ENCODE peak calls at places on chromosome 16, in six cellular contexts. One of them, this sample, is unnamed.

GRCh38 chr16:14015948-14016347 is 55.2 kb upstream of the MRTFB start:
- DNase-seq in testis: no peak
- DNase-seq in thoracic aorta: no peak
- DNase-seq in endothelial cell of umbilical vein: peak; percentile 73
- DNase-seq in upper lobe of left lung: peak; percentile 50
- DNase-seq in lower lobe of right lung: peak; percentile 48
- DNase-seq in this sample: no peak

GRCh38 chr16:70685938-70686375 is at the start of gene MTSS2:
- DNase-seq in testis: peak; percentile 82
- DNase-seq in thoracic aorta: peak; percentile 55
- DNase-seq in endothelial cell of umbilical vein: peak; percentile 89
- DNase-seq in upper lobe of left lung: peak; percentile 84
- DNase-seq in lower lobe of right lung: peak; percentile 86
- DNase-seq in this sample: peak; percentile 87

GRCh38 chr16:48117217-48118105 is 38.3 kb downstream of the ABCC12 start:
- DNase-seq in testis: peak; percentile 61
- DNase-seq in thoracic aorta: no peak
- DNase-seq in endothelial cell of umbilical vein: peak; percentile 37
- DNase-seq in upper lobe of left lung: no peak
- DNase-seq in lower lobe of right lung: peak; percentile 62
- DNase-seq in this sample: peak; percentile 26

GRCh38 chr16:22370038-22370541 is 4.3 kb downstream of the CDR2 start:
- DNase-seq in testis: no peak
- DNase-seq in thoracic aorta: no peak
- DNase-seq in endothelial cell of umbilical vein: peak; percentile 42
- DNase-seq in upper lobe of left lung: no peak
- DNase-seq in lower lobe of right lung: no peak
- DNase-seq in this sample: no peak

GRCh38 chr16:4936181-4936990 is 562 bp downstream of the PPL start:
- DNase-seq in testis: no peak
- DNase-seq in thoracic aorta: no peak
- DNase-seq in endothelial cell of umbilical vein: no peak
- DNase-seq in upper lobe of left lung: peak; percentile 74
- DNase-seq in lower lobe of right lung: peak; percentile 75
- DNase-seq in this sample: no peak

GRCh38 chr16:79192904-79193303 is 407.6 kb downstream of the MAF start:
- DNase-seq in testis: no peak
- DNase-seq in thoracic aorta: no peak
- DNase-seq in endothelial cell of umbilical vein: no peak
- DNase-seq in upper lobe of left lung: no peak
- DNase-seq in lower lobe of right lung: no peak
- DNase-seq in this sample: no peak

GRCh38 chr16:71780521-71781089 is 28.0 kb downstream of the AP1G1 start:
- DNase-seq in testis: no peak
- DNase-seq in thoracic aorta: no peak
- DNase-seq in endothelial cell of umbilical vein: no peak
- DNase-seq in upper lobe of left lung: no peak
- DNase-seq in lower lobe of right lung: no peak
- DNase-seq in this sample: no peak

GRCh38 chr16:58109881-58110280 is 19.3 kb downstream of the CFAP20 start:
- DNase-seq in testis: no peak
- DNase-seq in thoracic aorta: no peak
- DNase-seq in endothelial cell of umbilical vein: no peak
- DNase-seq in upper lobe of left lung: no peak
- DNase-seq in lower lobe of right lung: no peak
- DNase-seq in this sample: no peak

GRCh38 chr16:59164461-59164860 is 430.3 kb upstream of the GOT2 start:
- DNase-seq in testis: no peak
- DNase-seq in thoracic aorta: no peak
- DNase-seq in endothelial cell of umbilical vein: peak; percentile 15
- DNase-seq in upper lobe of left lung: no peak
- DNase-seq in lower lobe of right lung: no peak
- DNase-seq in this sample: no peak

GRCh38 chr16:3570420-3571062 is 6.7 kb downstream of the NLRC3 start:
- DNase-seq in testis: no peak
- DNase-seq in thoracic aorta: no peak
- DNase-seq in endothelial cell of umbilical vein: no peak
- DNase-seq in upper lobe of left lung: no peak
- DNase-seq in lower lobe of right lung: no peak
- DNase-seq in this sample: no peak

GRCh38 chr16:23518435-23518891 is 8.2 kb upstream of the GGA2 start:
- DNase-seq in testis: no peak
- DNase-seq in thoracic aorta: no peak
- DNase-seq in endothelial cell of umbilical vein: peak; percentile 67
- DNase-seq in upper lobe of left lung: no peak
- DNase-seq in lower lobe of right lung: no peak
- DNase-seq in this sample: no peak

GRCh38 chr16:2904922-2905240 is 6.8 kb upstream of the FLYWCH1 start:
- DNase-seq in testis: no peak
- DNase-seq in thoracic aorta: no peak
- DNase-seq in endothelial cell of umbilical vein: no peak
- DNase-seq in upper lobe of left lung: no peak
- DNase-seq in lower lobe of right lung: peak; percentile 62
- DNase-seq in this sample: no peak

GRCh38 chr16:23254338-23254737 is 47.8 kb upstream of the SCNN1B start:
- DNase-seq in testis: no peak
- DNase-seq in thoracic aorta: no peak
- DNase-seq in endothelial cell of umbilical vein: no peak
- DNase-seq in upper lobe of left lung: no peak
- DNase-seq in lower lobe of right lung: no peak
- DNase-seq in this sample: no peak

GRCh38 chr16:80990978-80991377 is 15.7 kb downstream of the CMC2 start:
- DNase-seq in testis: no peak
- DNase-seq in thoracic aorta: no peak
- DNase-seq in endothelial cell of umbilical vein: no peak
- DNase-seq in upper lobe of left lung: no peak
- DNase-seq in lower lobe of right lung: no peak
- DNase-seq in this sample: no peak

GRCh38 chr16:53925011-53925410 is 221.1 kb downstream of the FTO start:
- DNase-seq in testis: no peak
- DNase-seq in thoracic aorta: no peak
- DNase-seq in endothelial cell of umbilical vein: no peak
- DNase-seq in upper lobe of left lung: no peak
- DNase-seq in lower lobe of right lung: no peak
- DNase-seq in this sample: no peak

GRCh38 chr16:48535831-48536599 is 74.0 kb downstream of the N4BP1 start:
- DNase-seq in testis: peak; percentile 56
- DNase-seq in thoracic aorta: no peak
- DNase-seq in endothelial cell of umbilical vein: no peak
- DNase-seq in upper lobe of left lung: peak; percentile 61
- DNase-seq in lower lobe of right lung: peak; percentile 66
- DNase-seq in this sample: peak; percentile 62

GRCh38 chr16:86761117-86761971 is 183.0 kb downstream of the FOXL1 start:
- DNase-seq in testis: peak; percentile 58
- DNase-seq in thoracic aorta: peak; percentile 36
- DNase-seq in endothelial cell of umbilical vein: peak; percentile 72
- DNase-seq in upper lobe of left lung: no peak
- DNase-seq in lower lobe of right lung: no peak
- DNase-seq in this sample: peak; percentile 69

GRCh38 chr16:79607587-79607986 is 7.0 kb upstream of the MAF start:
- DNase-seq in testis: no peak
- DNase-seq in thoracic aorta: no peak
- DNase-seq in endothelial cell of umbilical vein: no peak
- DNase-seq in upper lobe of left lung: no peak
- DNase-seq in lower lobe of right lung: no peak
- DNase-seq in this sample: no peak

GRCh38 chr16:24921229-24921628 is 75.5 kb downstream of the SLC5A11 start:
- DNase-seq in testis: no peak
- DNase-seq in thoracic aorta: no peak
- DNase-seq in endothelial cell of umbilical vein: no peak
- DNase-seq in upper lobe of left lung: no peak
- DNase-seq in lower lobe of right lung: no peak
- DNase-seq in this sample: no peak

GRCh38 chr16:11079657-11080187 is 135.4 kb downstream of the CLEC16A start:
- DNase-seq in testis: no peak
- DNase-seq in thoracic aorta: no peak
- DNase-seq in endothelial cell of umbilical vein: peak; percentile 39
- DNase-seq in upper lobe of left lung: no peak
- DNase-seq in lower lobe of right lung: no peak
- DNase-seq in this sample: no peak

DNA sequence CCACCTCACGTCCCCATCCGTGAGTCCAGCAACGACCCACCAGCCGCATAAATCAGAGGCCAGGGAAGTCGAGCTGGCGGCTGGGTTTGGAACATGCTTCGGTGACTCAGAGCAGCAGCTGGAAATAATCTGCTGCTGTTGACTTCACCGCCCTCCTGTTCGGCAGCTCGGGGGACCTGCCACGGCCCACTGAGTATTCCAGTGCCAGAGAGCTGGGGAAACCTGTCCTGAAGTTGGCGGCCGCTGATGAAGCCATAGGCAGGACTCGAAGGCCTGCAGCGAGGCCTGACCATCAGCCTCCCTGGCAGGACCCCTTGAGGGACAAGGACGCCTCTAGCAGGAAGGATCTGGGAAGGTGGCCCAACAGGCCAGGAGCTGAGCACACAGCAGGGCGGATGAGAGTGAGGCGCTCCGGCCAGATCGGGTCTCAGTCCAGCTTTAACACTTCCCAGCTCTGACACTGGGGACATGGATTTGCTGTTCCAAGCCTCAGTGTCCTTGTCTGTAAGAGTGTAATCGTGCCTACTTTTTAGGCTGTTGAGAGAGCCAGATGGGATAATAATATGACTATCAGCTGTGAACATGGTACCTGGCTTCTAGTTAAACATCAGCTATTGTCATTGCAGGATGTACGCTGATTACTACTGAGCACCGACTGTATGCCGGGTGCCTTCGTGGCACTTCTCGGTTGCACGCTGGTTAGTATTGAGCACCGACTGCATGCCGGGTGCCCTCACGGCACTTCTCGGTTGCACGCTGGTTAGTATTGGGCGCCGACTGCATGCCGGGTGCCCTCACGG is 50.4 kb upstream of the CIBAR2 start:
- DNase-seq in testis: peak; percentile 60
- DNase-seq in thoracic aorta: peak; percentile 49
- DNase-seq in endothelial cell of umbilical vein: peak; percentile 46
- DNase-seq in upper lobe of left lung: no peak
- DNase-seq in lower lobe of right lung: no peak
- DNase-seq in this sample: peak; percentile 58
- H3K4me3 ChIP-seq in testis: no peak overlapping the region
- H3K4me3 ChIP-seq in thoracic aorta: no peak overlapping the region
- H3K4me3 ChIP-seq in endothelial cell of umbilical vein: no peak overlapping the region
- H3K4me3 ChIP-seq in upper lobe of left lung: no peak overlapping the region
- H3K4me3 ChIP-seq in lower lobe of right lung: no peak overlapping the region
- H3K4me3 ChIP-seq in this sample: no peak overlapping the region

DNA sequence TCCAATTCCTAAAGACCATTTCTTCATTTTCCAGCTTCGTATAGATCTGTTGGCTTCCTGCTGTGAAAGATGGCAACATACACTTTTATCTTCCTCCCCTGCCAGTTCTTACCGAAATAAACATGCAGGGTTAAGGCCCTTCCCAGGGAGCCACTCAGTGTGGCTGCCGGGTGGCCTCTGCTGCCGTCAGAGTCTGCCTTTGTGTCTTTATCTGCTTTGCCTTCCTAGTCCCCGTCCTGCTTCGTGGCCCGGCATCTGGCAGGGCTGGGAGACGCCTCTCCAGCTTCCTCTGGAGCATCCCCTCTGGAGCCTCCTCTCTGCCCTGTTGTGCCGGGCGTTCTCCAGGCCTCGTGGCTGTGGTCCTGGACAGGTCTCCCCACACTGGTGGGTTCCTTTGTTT is 30.3 kb upstream of the CAPN15 start:
- DNase-seq in testis: no peak
- DNase-seq in thoracic aorta: no peak
- DNase-seq in endothelial cell of umbilical vein: no peak
- DNase-seq in upper lobe of left lung: no peak
- DNase-seq in lower lobe of right lung: no peak
- DNase-seq in this sample: no peak
- H3K4me1 ChIP-seq in testis: peaks cover 3% of the 10 kb centered on the region
- H3K4me1 ChIP-seq in thoracic aorta: no peaks in the 10 kb centered on the region
- H3K4me1 ChIP-seq in endothelial cell of umbilical vein: no peaks in the 10 kb centered on the region
- H3K4me1 ChIP-seq in upper lobe of left lung: no peaks in the 10 kb centered on the region
- H3K4me1 ChIP-seq in lower lobe of right lung: no peaks in the 10 kb centered on the region
- H3K4me1 ChIP-seq in this sample: peaks cover 20% of the 10 kb centered on the region

DNA sequence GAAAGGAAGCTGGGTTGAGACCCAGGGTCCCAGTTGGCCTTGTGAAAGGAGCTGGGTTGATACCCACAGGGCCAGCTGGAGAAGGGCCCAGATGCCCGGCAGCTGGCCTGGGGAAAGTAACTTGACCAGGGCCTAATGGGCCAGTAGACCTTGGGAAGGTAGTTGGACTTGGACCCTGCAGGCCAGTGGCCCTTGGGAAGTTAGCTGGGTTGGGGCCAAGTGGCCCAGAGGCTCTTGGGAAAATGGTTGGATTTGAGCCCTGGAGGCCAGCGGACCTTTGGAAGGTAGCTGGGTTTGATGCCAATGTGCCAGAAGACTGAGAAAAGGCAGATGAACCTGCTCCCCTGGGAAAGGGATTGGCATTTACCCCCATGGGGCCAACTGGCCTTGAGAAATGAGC is 13.4 kb downstream of the CHTF8 start:
- DNase-seq in testis: no peak
- DNase-seq in thoracic aorta: no peak
- DNase-seq in endothelial cell of umbilical vein: no peak
- DNase-seq in upper lobe of left lung: no peak
- DNase-seq in lower lobe of right lung: no peak
- DNase-seq in this sample: no peak
- H3K36me3 ChIP-seq in testis: no peaks in the 10 kb centered on the region
- H3K36me3 ChIP-seq in thoracic aorta: peaks cover 48% of the 10 kb centered on the region
- H3K36me3 ChIP-seq in endothelial cell of umbilical vein: peaks cover 26% of the 10 kb centered on the region
- H3K36me3 ChIP-seq in upper lobe of left lung: peaks cover 64% of the 10 kb centered on the region
- H3K36me3 ChIP-seq in lower lobe of right lung: peaks cover 73% of the 10 kb centered on the region
- H3K36me3 ChIP-seq in this sample: peaks cover 47% of the 10 kb centered on the region

GRCh38 chr16:12802661-12803060 is 1.0 kb downstream of the CPPED1 start:
- DNase-seq in testis: no peak
- DNase-seq in thoracic aorta: no peak
- DNase-seq in endothelial cell of umbilical vein: no peak
- DNase-seq in upper lobe of left lung: no peak
- DNase-seq in lower lobe of right lung: no peak
- DNase-seq in this sample: no peak

GRCh38 chr16:12802048-12802447 is 1.6 kb downstream of the CPPED1 start:
- DNase-seq in testis: no peak
- DNase-seq in thoracic aorta: no peak
- DNase-seq in endothelial cell of umbilical vein: no peak
- DNase-seq in upper lobe of left lung: no peak
- DNase-seq in lower lobe of right lung: no peak
- DNase-seq in this sample: no peak

GRCh38 chr16:12798846-12799245 is 4.8 kb downstream of the CPPED1 start:
- DNase-seq in testis: no peak
- DNase-seq in thoracic aorta: no peak
- DNase-seq in endothelial cell of umbilical vein: peak; percentile 30
- DNase-seq in upper lobe of left lung: no peak
- DNase-seq in lower lobe of right lung: no peak
- DNase-seq in this sample: no peak

GRCh38 chr16:12801511-12802042 is 2.1 kb downstream of the CPPED1 start:
- DNase-seq in testis: peak; percentile 78
- DNase-seq in thoracic aorta: no peak
- DNase-seq in endothelial cell of umbilical vein: peak; percentile 94
- DNase-seq in upper lobe of left lung: peak; percentile 50
- DNase-seq in lower lobe of right lung: no peak
- DNase-seq in this sample: no peak

DNA sequence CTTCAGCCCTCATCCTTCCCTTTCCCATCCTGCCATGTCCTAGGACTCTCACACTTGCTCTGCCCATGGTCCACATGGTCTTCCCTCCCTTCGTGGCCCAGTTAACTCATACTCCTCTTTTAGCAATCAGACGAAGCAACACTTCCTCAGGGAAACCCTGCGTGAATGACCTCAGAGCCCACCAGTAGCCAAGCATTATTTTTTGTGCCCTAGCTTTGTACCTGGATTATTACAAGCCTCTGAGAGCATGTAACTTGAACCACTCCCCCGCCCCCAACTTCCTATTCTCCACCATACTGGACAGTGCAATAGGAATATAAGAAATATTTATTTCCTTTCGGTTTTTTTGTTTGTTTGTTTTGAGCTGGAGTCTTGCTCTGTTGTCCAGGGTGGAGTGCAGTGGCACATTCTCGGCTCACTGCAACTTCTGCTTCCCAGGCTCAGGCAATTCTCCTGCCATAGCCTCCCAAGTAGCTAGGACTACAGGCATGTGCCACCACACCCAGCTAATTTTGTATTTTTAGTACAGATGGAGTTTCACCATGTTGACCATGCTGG is 2.9 kb downstream of the CPPED1 start:
- DNase-seq in testis: no peak
- DNase-seq in thoracic aorta: no peak
- DNase-seq in endothelial cell of umbilical vein: peak; percentile 55
- DNase-seq in upper lobe of left lung: no peak
- DNase-seq in lower lobe of right lung: peak; percentile 50
- DNase-seq in this sample: no peak
- H3K4me3 ChIP-seq in testis: no peak overlapping the region
- H3K4me3 ChIP-seq in thoracic aorta: no peak overlapping the region
- H3K4me3 ChIP-seq in endothelial cell of umbilical vein: no peak overlapping the region
- H3K4me3 ChIP-seq in upper lobe of left lung: no peak overlapping the region
- H3K4me3 ChIP-seq in lower lobe of right lung: no peak overlapping the region
- H3K4me3 ChIP-seq in this sample: no peak overlapping the region

This sample was measured in left ventricle myocardium inferior.